ENCODE peak calls at places on chromosomes 2 and 18, in ten cellular contexts. B is astrocyte of the spinal cord; X is NCI-H2081; Y is A673; Z is HEK293T; J is heart left ventricle; A is NCI-H1436; V is amniotic stem cell; U is CD8-positive, alpha-beta T cell; K is CD8-positive, alpha-beta memory T cell. M is an unnamed sample.

GRCh38 chr2:130911996-130912395 is 75.3 kb downstream of the ARHGEF4 start:
- DNase-seq in B (no peak), K (no peak), A (no peak), X (no peak), U (no peak), Z (no peak), V (no peak), J (no peak), Y (no peak), M (no peak)

GRCh38 chr18:35582310-35582682 is 756 bp downstream of the GALNT1 start:
- DNase-seq in X (no peak), K (no peak), Y (no peak), B (no peak), Z (no peak), V (no peak), U (no peak), J (no peak), A (no peak), M (no peak)

GRCh38 chr2:16617282-16618266 is 48.1 kb downstream of the CYRIA start:
- DNase-seq in Y (peak; percentile 84), B (peak; percentile 62), J (peak; percentile 26), X (no peak), Z (peak; percentile 25), U (no peak), K (no peak), V (no peak), A (no peak), M (no peak)

GRCh38 chr2:161415041-161415440 is 1.1 kb upstream of the TBR1 start:
- DNase-seq in V (no peak), U (no peak), J (no peak), K (no peak), Y (no peak), Z (no peak), B (no peak), A (no peak), X (peak; percentile 55), M (no peak)

GRCh38 chr2:22800422-22800821 is 584.6 kb upstream of the KLHL29 start:
- DNase-seq in V (no peak), Z (no peak), A (no peak), K (no peak), U (no peak), Y (no peak), J (no peak), B (no peak), X (no peak), M (no peak)

GRCh38 chr2:30503007-30503691 is 56.1 kb downstream of the LCLAT1 start:
- DNase-seq in K (no peak), Z (no peak), Y (no peak), A (no peak), J (no peak), B (no peak), V (no peak), U (no peak), X (no peak), M (no peak)

GRCh38 chr18:79786781-79787526 is 10.8 kb upstream of the KCNG2 start:
- DNase-seq in A (no peak), U (no peak), X (no peak), J (peak; percentile 17), Y (no peak), V (no peak), B (no peak), Z (no peak), K (no peak), M (peak; percentile 35)

GRCh38 chr18:44079602-44080001 is 601.1 kb upstream of the SETBP1 start:
- DNase-seq in V (peak; percentile 37), U (no peak), K (no peak), J (no peak), Y (peak; percentile 6), X (no peak), A (no peak), Z (no peak), B (peak; percentile 85), M (peak; percentile 14)

GRCh38 chr2:30264236-30264635 is 32.9 kb downstream of the LBH start:
- DNase-seq in K (no peak), V (no peak), B (no peak), J (no peak), U (no peak), A (no peak), X (no peak), Y (no peak), Z (no peak), M (no peak)

GRCh38 chr2:237403024-237403882 is 10.7 kb downstream of the COL6A3 start:
- DNase-seq in Y (no peak), A (no peak), U (no peak), V (no peak), K (no peak), J (peak; percentile 47), X (no peak), Z (no peak), B (peak; percentile 68), M (no peak)

GRCh38 chr18:27860701-27861107 is 316.2 kb downstream of the CDH2 start:
- DNase-seq in J (peak; percentile 46), U (no peak), X (peak; percentile 8), B (peak; percentile 86), Y (no peak), Z (no peak), A (no peak), K (no peak), V (no peak), M (no peak)

GRCh38 chr2:83054751-83055150 is 1404.3 kb downstream of the SUCLG1 start:
- DNase-seq in U (no peak), X (no peak), Z (no peak), V (no peak), Y (no peak), A (no peak), J (no peak), B (peak; percentile 57), K (no peak), M (no peak)

GRCh38 chr18:49139726-49140125 is 189.0 kb upstream of the SMAD7 start:
- DNase-seq in B (no peak), V (no peak), U (no peak), K (no peak), Z (no peak), Y (peak; percentile 59), J (no peak), A (no peak), X (peak; percentile 54), M (no peak)

GRCh38 chr2:98900721-98901120 is 35.3 kb downstream of the CRACDL start:
- DNase-seq in K (no peak), B (no peak), V (no peak), Y (no peak), U (no peak), X (no peak), J (no peak), Z (no peak), A (no peak), M (no peak)

M was measured in BJ.